ENCODE peak calls at places on chromosomes 5 and 9, in eight cellular contexts. S, J, L, C, I, Z, T and E are unnamed samples.

GRCh38 chr9:13941686-13942085 is 372.3 kb downstream of the NFIB start:
- DNase-seq in S (no peak), J (no peak), C (no peak), Z (no peak), T (no peak), I (peak; percentile 6), L (peak; percentile 71), E (no peak)

GRCh38 chr9:84668204-84669007 is 1.1 kb upstream of the NTRK2 start:
- DNase-seq in S (peak; percentile 48), C (peak; percentile 83), T (peak; percentile 72), L (peak; percentile 29), Z (peak; percentile 40), J (no peak), I (peak; percentile 19), E (peak; percentile 54)

GRCh38 chr5:177474845-177475562 is 1.6 kb upstream of the DBN1 start:
- DNase-seq in C (no peak), J (no peak), Z (no peak), I (no peak), S (no peak), L (peak; percentile 9), T (no peak), E (no peak)

GRCh38 chr9:115514454-115514853 is 396.5 kb upstream of the TNC start:
- DNase-seq in L (no peak), J (no peak), T (no peak), I (no peak), C (no peak), Z (no peak), S (no peak), E (no peak)

GRCh38 chr5:181173027-181173419 is 25.6 kb downstream of the OR2V2 start:
- DNase-seq in T (peak; percentile 43), L (no peak), J (no peak), S (no peak), C (no peak), I (no peak), Z (no peak), E (no peak)

GRCh38 chr5:90792725-90793124 is 234.1 kb downstream of the ADGRV1 start:
- DNase-seq in I (no peak), L (peak; percentile 31), Z (no peak), C (no peak), J (no peak), S (no peak), T (no peak), E (peak; percentile 25)

GRCh38 chr5:136375920-136376319 is 10.6 kb upstream of the TRPC7 start:
- DNase-seq in Z (no peak), C (no peak), L (no peak), T (no peak), I (no peak), S (no peak), J (no peak), E (peak; percentile 18)

GRCh38 chr5:43075319-43076293 is 35.5 kb upstream of the ANXA2R start:
- DNase-seq in J (no peak), S (peak; percentile 33), Z (no peak), T (no peak), I (no peak), L (peak; percentile 82), C (no peak), E (no peak)

GRCh38 chr5:57302164-57302563 is 128.3 kb downstream of the GPBP1 start:
- DNase-seq in S (peak; percentile 37), T (no peak), I (peak; percentile 56), L (peak; percentile 79), Z (no peak), J (no peak), C (no peak), E (peak; percentile 81)
- TF ChIP-seq CTCF in S (peak; percentile 30), T (no peak), I (no peak), L (peak; percentile 44), Z (no peak), J (peak; percentile 28), C (no peak), E (peak; percentile 37)

GRCh38 chr5:129905467-129906176 is 1.4 kb downstream of the CHSY3 start:
- DNase-seq in I (peak; percentile 3), C (no peak), Z (no peak), S (peak; percentile 25), T (no peak), J (no peak), L (no peak), E (no peak)

GRCh38 chr5:129903466-129904101 is 681 bp upstream of the CHSY3 start:
- DNase-seq in L (no peak), Z (no peak), C (no peak), I (no peak), T (peak; percentile 4), S (no peak), J (no peak), E (no peak)

GRCh38 chr5:129906177-129906887 is 2.1 kb downstream of the CHSY3 start:
- DNase-seq in S (peak; percentile 42), Z (no peak), J (no peak), C (no peak), T (peak; percentile 16), I (no peak), L (peak; percentile 40), E (no peak)

GRCh38 chr5:129904102-129904666 is at the start of gene CHSY3:
- DNase-seq in J (no peak), T (peak; percentile 89), S (peak; percentile 93), L (peak; percentile 63), I (peak; percentile 54), C (peak; percentile 85), Z (peak; percentile 31), E (peak; percentile 48)

DNA sequence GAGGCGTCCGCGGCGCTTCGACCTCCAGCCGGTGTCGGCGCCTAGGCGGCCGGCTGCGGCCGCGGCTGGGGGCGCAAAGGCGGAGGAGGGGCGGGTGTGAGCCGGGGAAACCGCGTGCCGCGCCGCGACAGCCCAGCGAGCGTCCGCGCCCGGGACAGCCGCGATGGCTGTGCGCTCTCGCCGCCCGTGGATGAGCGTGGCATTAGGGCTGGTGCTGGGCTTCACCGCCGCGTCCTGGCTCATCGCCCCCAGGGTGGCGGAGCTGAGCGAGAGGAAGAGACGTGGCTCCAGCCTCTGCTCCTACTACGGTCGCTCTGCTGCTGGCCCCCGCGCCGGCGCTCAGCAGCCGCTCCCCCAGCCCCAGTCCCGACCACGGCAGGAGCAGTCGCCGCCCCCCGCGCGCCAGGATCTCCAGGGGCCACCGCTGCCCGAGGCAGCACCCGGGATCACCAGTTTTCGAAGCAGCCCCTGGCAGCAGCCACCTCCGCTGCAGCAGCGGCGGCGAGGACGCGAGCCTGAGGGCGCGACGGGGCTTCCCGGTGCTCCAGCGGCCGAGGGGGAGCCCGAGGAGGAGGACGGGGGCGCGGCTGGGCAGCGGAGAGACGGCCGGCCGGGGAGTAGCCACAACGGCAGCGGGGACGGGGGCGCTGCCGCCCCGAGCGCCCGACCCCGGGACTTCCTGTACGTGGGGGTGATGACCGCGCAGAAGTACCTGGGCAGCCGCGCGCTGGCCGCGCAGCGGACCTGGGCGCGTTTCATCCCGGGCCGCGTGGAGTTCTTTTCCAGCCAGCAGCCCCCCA is 602 bp downstream of the CHSY3 start:
- DNase-seq in T (no peak), J (no peak), Z (no peak), S (peak; percentile 32), C (peak; percentile 77), L (peak; percentile 13), I (no peak), E (no peak)
- H3K27me3 ChIP-seq in T (peaks cover 16% of the 10 kb centered on the region), J (peaks cover 43% of the 10 kb centered on the region), Z (no peaks in the 10 kb centered on the region), S (no peaks in the 10 kb centered on the region), C (peaks cover 15% of the 10 kb centered on the region), L (no peaks in the 10 kb centered on the region), I (peaks cover 12% of the 10 kb centered on the region), E (peaks cover 9% of the 10 kb centered on the region)

DNA sequence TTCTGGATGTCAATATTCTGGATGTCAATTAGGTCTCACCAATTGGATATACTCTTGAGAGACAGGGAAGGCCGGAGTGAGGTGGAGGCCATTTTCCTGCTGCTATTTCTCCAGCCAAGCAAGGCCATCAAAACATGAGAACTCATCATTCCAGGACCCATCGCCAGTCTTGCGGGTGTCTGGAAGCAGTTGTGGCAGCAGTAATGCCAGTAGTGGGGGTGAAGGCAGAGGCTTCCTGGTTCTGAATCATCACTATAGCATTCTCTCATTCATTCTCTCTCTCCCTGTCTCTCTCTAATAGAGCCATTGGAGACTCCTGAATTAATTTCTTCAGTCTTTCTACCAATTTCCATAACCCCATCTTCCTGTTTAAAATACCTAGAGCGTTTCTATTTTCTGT is 71.8 kb downstream of the EGFLAM start:
- DNase-seq in I (no peak), T (no peak), S (no peak), L (peak; percentile 38), Z (no peak), C (no peak), J (no peak), E (peak; percentile 40)
- H3K4me3 ChIP-seq in I (no peak overlapping the region), T (no peak overlapping the region), S (no peak overlapping the region), L (no peak overlapping the region), Z (no peak overlapping the region), C (no peak overlapping the region), J (no peak overlapping the region), E (no peak overlapping the region)

GRCh38 chr9:86042226-86042625 is 57.1 kb downstream of the GOLM1 start:
- DNase-seq in T (no peak), Z (no peak), C (no peak), S (no peak), I (no peak), J (no peak), L (no peak), E (no peak)

GRCh38 chr9:86045654-86046053 is 53.7 kb downstream of the GOLM1 start:
- DNase-seq in Z (no peak), S (no peak), L (no peak), I (no peak), J (no peak), C (no peak), T (no peak), E (no peak)

GRCh38 chr9:86043586-86043985 is 55.8 kb downstream of the GOLM1 start:
- DNase-seq in S (no peak), L (no peak), I (no peak), Z (no peak), J (no peak), T (no peak), C (no peak), E (no peak)

GRCh38 chr9:86046080-86046636 is 53.2 kb downstream of the GOLM1 start:
- DNase-seq in J (no peak), S (no peak), I (no peak), L (no peak), T (no peak), C (no peak), Z (no peak), E (no peak)

DNA sequence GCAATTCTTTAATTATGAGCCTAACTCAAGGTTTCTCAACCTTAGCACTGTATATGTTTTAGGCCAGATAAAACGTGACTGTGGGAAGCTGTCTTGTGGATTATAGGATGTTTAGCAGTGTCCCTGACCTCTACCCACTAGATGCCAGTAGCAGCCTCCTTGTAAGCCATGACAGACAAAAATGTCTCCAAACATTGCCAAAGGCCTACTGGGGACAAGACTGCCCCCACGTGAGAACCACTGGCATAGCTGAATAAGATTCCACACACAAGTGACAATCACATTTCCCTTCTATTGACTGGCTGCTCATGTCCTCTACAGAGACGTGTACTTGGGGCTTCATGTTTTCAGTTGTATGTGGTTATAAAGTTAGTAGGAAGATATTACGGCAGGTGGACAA is 55.4 kb downstream of the GOLM1 start:
- DNase-seq in S (no peak), I (no peak), C (no peak), Z (no peak), T (no peak), L (no peak), J (no peak), E (no peak)
- TF ChIP-seq CTCF in S (no peak), I (no peak), C (no peak), Z (no peak), T (no peak), L (peak; percentile 32), J (peak; percentile 25), E (no peak)